ENCODE peak calls at places on chromosomes 7 and 10, in four cellular contexts. A is HCT116, U is HepG2, M is Panc1. D is an unnamed sample.

GRCh38 chr10:6299234-6299633 is 96.5 kb downstream of the PFKFB3 start:
- DNase-seq in U (peak), M (peak), A (peak), D (no peak)

GRCh38 chr7:133540096-133540860 is 287.4 kb downstream of the EXOC4 start:
- DNase-seq in M (no peak), U (no peak), A (no peak), D (no peak)

GRCh38 chr10:33363112-33363511 is 28.6 kb upstream of the NRP1 start:
- DNase-seq in M (no peak), U (no peak), A (no peak), D (no peak)

GRCh38 chr7:113281223-113281622 is 162.9 kb upstream of the SMIM30 start:
- DNase-seq in A (no peak), M (no peak), U (no peak), D (no peak)

GRCh38 chr10:84540022-84540616 is 211.7 kb downstream of the CCSER2 start:
- DNase-seq in M (no peak), U (no peak), A (no peak), D (no peak)

GRCh38 chr10:93751832-93752231 is 5.9 kb upstream of the LGI1 start:
- DNase-seq in U (no peak), A (peak), M (no peak), D (no peak)

GRCh38 chr10:78997635-78998618 is 70.8 kb upstream of the ZMIZ1 start:
- DNase-seq in M (no peak), U (no peak), A (no peak), D (no peak)

GRCh38 chr7:68640103-68640502 is 958.2 kb upstream of the AUTS2 start:
- DNase-seq in U (no peak), M (no peak), A (no peak), D (no peak)

GRCh38 chr7:76220185-76221057 is 18.7 kb downstream of the SRRM3 start:
- DNase-seq in M (no peak), U (peak), A (no peak), D (peak)

GRCh38 chr10:86066696-86067095 is 299.9 kb downstream of the GRID1 start:
- DNase-seq in A (no peak), M (no peak), U (no peak), D (no peak)

GRCh38 chr10:75662715-75663114 is 231.3 kb downstream of the LRMDA start:
- DNase-seq in A (no peak), U (no peak), M (no peak), D (no peak)

GRCh38 chr10:78470267-78471103 is 436.8 kb downstream of the RPS24 start:
- DNase-seq in A (no peak), U (peak), M (no peak), D (no peak)

GRCh38 chr10:13351340-13351915 is 3.3 kb upstream of the SEPHS1 start:
- DNase-seq in M (no peak), A (no peak), U (no peak), D (peak)

GRCh38 chr10:13365168-13365687 is 17.1 kb upstream of the SEPHS1 start:
- DNase-seq in A (no peak), U (no peak), M (no peak), D (no peak)

GRCh38 chr10:106967482-106967881 is 197.0 kb downstream of the SORCS1 start:
- DNase-seq in M (no peak), A (no peak), U (no peak), D (no peak)

GRCh38 chr10:129161184-129161583 is 305.9 kb upstream of the MGMT start:
- DNase-seq in A (no peak), M (peak), U (no peak), D (peak)

GRCh38 chr10:99977916-99978315 is 31.8 kb downstream of the DNMBP start:
- DNase-seq in U (no peak), M (no peak), A (no peak), D (no peak)

GRCh38 chr10:50622497-50623298 is 1.1 kb downstream of the SGMS1 start:
- DNase-seq in A (no peak), M (no peak), U (no peak), D (no peak)

GRCh38 chr7:87220734-87221215 is 1.2 kb upstream of the TMEM243 start:
- DNase-seq in U (no peak), M (no peak), A (no peak), D (no peak)

GRCh38 chr10:68330852-68331454 is 911 bp upstream of the HNRNPH3 start:
- DNase-seq in M (no peak), U (no peak), A (no peak), D (no peak)

GRCh38 chr10:89352039-89352597 is 24.3 kb downstream of the IFIT3 start:
- DNase-seq in A (peak), M (no peak), U (peak), D (no peak)

GRCh38 chr7:158235862-158236261 is 351.8 kb downstream of the PTPRN2 start:
- DNase-seq in A (no peak), U (no peak), M (no peak), D (no peak)

GRCh38 chr10:113007343-113007771 is 57.3 kb downstream of the TCF7L2 start:
- DNase-seq in M (no peak), U (peak), A (no peak), D (no peak)

GRCh38 chr7:157009170-157009777 is 1.2 kb downstream of the MNX1 start:
- DNase-seq in U (peak), A (no peak), M (no peak), D (no peak)

GRCh38 chr10:68362590-68362989 is 29.9 kb upstream of the PBLD start:
- DNase-seq in A (no peak), U (no peak), M (no peak), D (no peak)

GRCh38 chr7:94972296-94972695 is 64.9 kb downstream of the PPP1R9A start:
- DNase-seq in A (no peak), U (peak), M (peak), D (no peak)
- TF ChIP-seq SIN3A in A (no peak), U (no peak), M (no peak), D (no peak)

DNA sequence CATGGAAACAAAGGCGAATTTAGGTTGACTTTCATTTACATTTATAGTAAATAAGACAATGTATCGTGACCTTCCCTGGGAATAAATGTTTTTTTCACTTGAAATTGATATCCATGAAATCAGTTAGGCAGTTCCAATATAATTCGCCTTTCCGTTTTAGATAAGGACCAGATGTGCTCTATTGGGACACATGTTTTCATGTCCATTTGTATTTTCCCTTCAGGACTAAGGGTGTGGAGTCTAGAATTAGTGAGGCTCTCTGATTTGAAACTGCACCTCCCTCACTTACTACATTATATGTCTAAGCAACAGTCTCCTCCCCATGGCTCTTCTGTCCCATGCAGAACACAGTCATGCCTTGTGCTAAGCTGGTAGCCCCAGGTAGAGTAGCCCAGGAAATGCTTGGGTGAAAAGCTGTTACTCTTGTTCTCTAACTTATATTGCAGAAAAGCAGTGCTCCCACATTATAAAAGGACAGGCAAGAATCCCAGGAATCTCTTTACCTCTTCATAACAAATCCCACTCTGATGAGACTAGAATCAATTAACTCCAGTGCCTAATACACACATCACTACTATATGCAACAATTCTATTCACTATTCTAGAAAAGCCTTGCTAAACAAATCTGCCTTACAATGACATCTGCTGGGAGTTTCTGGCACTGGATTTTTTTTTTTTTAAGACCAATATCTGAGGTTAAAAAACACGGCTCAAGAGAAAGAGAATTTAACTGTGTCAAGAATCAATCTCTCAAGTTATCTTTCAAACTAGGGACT is 293.9 kb downstream of the SNX13 start:
- DNase-seq in A (no peak), U (no peak), M (peak), D (no peak)
- TF ChIP-seq SIN3A in A (no peak), U (no peak), M (no peak), D (no peak)

GRCh38 chr10:48895198-48895720 is 44.4 kb downstream of the LRRC18 start:
- DNase-seq in M (no peak), U (no peak), A (no peak), D (no peak)
- TF ChIP-seq SIN3A in M (no peak), U (no peak), A (no peak), D (no peak)

DNA sequence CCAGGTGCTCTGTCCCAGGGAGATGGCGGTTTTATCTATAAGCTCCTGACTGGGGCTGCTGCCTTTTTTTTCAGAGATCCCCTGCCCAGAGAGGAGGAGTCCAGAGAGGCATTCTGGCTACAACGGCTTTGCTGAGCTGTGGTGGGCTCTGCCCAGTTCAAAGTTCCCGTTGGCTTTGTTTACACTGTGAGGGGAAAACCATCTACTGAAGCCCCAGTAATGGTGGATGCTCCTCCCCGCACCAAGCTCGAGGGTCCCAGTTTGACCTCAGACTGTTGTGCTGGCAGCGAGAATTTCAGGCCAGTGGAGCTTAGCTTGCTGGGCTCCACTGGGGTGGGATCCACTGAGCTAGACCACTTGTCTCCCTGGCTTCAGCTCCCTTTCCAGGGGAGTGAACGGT is 16.4 kb upstream of the SLC26A5 start:
- DNase-seq in U (peak), M (no peak), A (no peak), D (no peak)
- TF ChIP-seq SIN3A in U (no peak), M (no peak), A (no peak), D (no peak)

GRCh38 chr10:30238836-30239235 is 110.2 kb downstream of the MTPAP start:
- DNase-seq in A (no peak), M (no peak), U (no peak), D (no peak)

GRCh38 chr10:30228638-30229037 is 120.4 kb downstream of the MTPAP start:
- DNase-seq in A (no peak), U (no peak), M (no peak), D (no peak)

GRCh38 chr10:30231071-30231652 is 117.9 kb downstream of the MTPAP start:
- DNase-seq in M (no peak), U (peak), A (no peak), D (no peak)

GRCh38 chr10:30231709-30232108 is 117.4 kb downstream of the MTPAP start:
- DNase-seq in U (no peak), M (no peak), A (no peak), D (no peak)

GRCh38 chr10:30233186-30233958 is 115.7 kb downstream of the MTPAP start:
- DNase-seq in M (no peak), U (no peak), A (no peak), D (no peak)
- TF ChIP-seq SIN3A in M (no peak), U (no peak), A (no peak), D (no peak)

GRCh38 chr10:8158439-8159071 is 104.1 kb downstream of the GATA3 start:
- DNase-seq in A (no peak), M (no peak), U (no peak), D (no peak)
- TF ChIP-seq SIN3A in A (no peak), M (no peak), U (no peak), D (no peak)

GRCh38 chr10:110081914-110082313 is 74.1 kb downstream of the ADD3 start:
- DNase-seq in U (peak), M (no peak), A (no peak), D (no peak)
- TF ChIP-seq SIN3A in U (no peak), M (no peak), A (no peak), D (no peak)

GRCh38 chr7:3879337-3880054 is 578.4 kb downstream of the SDK1 start:
- DNase-seq in U (no peak), M (no peak), A (no peak), D (no peak)
- TF ChIP-seq SIN3A in U (no peak), M (no peak), A (no peak), D (no peak)